ENCODE peak calls at places on chromosomes 13 and 19, in four cellular contexts. B, F, P and Y are unnamed samples.

GRCh38 chr13:98054301-98054700 is 88.6 kb upstream of the FARP1 start:
- DNase-seq in B (no peak), F (no peak), P (no peak), Y (no peak)

GRCh38 chr19:20238025-20238623 is 71.1 kb downstream of the ZNF486 start:
- DNase-seq in B (peak; percentile 88), F (peak; percentile 93), P (peak; percentile 8), Y (peak; percentile 31)

GRCh38 chr19:46296722-46297431 is at the start of gene HIF3A:
- DNase-seq in B (peak; percentile 64), F (peak; percentile 97), P (no peak), Y (no peak)

GRCh38 chr13:37685206-37685605 is 86.6 kb upstream of the POSTN start:
- DNase-seq in B (peak; percentile 13), F (no peak), P (no peak), Y (no peak)

GRCh38 chr13:50626031-50626643 is 217.4 kb downstream of the DLEU7 start:
- DNase-seq in B (no peak), F (no peak), P (peak; percentile 73), Y (no peak)

GRCh38 chr19:5457709-5458108 is 2.5 kb downstream of the ZNRF4 start:
- DNase-seq in B (no peak), F (no peak), P (no peak), Y (no peak)

GRCh38 chr13:26697069-26697955 is 63.3 kb downstream of the GPR12 start:
- DNase-seq in B (no peak), F (no peak), P (no peak), Y (no peak)

GRCh38 chr13:114249062-114249461 is 14.4 kb downstream of the CDC16 start:
- DNase-seq in B (no peak), F (no peak), P (no peak), Y (no peak)

GRCh38 chr19:50040967-50041366 is 15.2 kb downstream of the ZNF473 start:
- DNase-seq in B (no peak), F (no peak), P (no peak), Y (no peak)
- TF ChIP-seq CTCF in B (no peak), F (no peak), P (no peak), Y (no peak)

DNA sequence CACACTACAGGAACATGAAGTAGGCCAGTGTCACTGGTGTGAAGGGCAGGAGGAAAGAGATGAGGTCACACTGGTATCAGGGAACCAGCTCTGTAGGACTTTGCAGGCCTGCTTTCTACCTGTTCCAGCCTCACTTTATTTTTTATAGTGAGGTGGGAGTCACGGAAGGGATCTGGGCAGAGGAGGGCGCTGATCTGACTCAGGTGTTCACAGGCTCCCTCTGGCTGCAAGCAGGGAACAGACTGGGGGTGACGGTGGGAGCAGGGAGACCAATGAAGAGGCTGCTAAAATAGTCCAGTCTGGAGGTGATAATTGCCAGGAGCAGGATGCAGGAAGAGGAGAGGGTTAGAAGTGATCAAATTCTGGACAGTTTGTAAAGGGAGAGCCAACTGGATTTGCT is 2.8 kb downstream of the THAP8 start:
- DNase-seq in B (no peak), F (peak; percentile 50), P (no peak), Y (no peak)
- TF ChIP-seq CTCF in B (no peak), F (peak; percentile 31), P (peak; percentile 42), Y (peak; percentile 23)

DNA sequence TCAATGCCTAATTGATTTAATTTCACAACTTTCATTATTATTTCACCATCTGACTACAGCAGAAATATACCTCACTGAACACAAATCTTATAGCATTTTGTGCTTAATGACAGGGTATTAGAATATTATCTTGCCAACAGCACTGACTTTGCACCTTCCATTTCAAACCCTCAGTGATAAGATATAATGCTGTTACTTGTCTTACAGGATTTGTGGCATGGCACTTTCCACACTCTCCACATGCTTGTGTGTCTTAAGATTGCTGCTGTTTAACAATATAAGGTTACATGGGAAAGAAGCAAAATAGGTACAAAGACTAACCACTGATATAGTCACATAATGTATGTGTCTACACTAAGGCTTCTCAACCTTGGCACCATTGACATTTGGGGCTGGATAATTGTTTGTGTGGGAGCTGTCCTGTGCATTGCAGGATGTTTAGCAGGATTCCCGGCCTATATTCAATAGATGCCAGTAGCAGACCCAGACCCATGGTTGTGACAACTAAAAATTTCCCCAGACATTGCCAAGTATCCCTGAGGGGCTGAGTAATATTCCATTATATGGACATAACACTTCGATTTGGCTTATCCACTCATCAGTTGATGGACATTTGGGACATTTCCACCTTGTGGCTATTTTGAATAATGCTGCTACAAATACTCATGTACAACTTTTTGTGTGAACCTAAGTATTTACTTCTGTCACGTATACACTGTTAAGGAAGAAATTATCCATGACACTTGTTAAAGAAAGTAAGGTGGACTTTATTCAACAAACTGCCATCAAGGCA is 5.7 kb upstream of the DIAPH3 start:
- DNase-seq in B (no peak), F (no peak), P (no peak), Y (no peak)
- TF ChIP-seq CTCF in B (no peak), F (no peak), P (peak; percentile 52), Y (no peak)

DNA sequence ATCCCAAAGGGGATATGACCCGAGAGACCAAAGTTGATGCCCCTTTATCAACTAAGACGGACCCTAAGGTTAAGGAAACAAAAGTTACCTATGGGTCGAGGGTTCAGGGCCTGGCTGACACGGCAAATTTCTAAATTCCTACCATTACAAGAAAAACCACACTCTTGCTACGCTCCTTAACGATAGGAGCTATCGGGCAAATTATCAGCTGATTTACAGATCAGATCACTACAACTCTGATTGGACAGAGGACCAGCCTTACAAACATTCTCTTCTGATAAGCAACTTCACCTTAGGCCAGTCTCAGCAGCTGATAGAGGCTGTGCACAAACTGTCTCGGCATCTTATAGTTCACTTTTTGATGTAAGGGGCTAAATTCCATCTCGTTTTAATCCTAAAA is 117.9 kb downstream of the KCTD15 start:
- DNase-seq in B (no peak), F (no peak), P (no peak), Y (no peak)
- TF ChIP-seq CTCF in B (no peak), F (no peak), P (no peak), Y (no peak)